ENCODE peak calls at places on chromosome 14, in four cellular contexts. C is HFFc6, A is cardiac fibroblast, L is osteocyte. J is an unnamed sample.

GRCh38 chr14:95227279-95227860 is 70.0 kb upstream of the DICER1 start:
- DNase-seq in C (no peak), L (peak; percentile 91), A (peak; percentile 25), J (no peak)

GRCh38 chr14:84420236-84420635 is 1109.7 kb upstream of the FLRT2 start:
- DNase-seq in A (peak; percentile 23), C (no peak), L (no peak), J (no peak)

GRCh38 chr14:105913221-105913620 is 386.8 kb downstream of the TMEM121 start:
- DNase-seq in C (no peak), A (no peak), L (no peak), J (no peak)

GRCh38 chr14:93148979-93149378 is 33.3 kb upstream of the ITPK1 start:
- DNase-seq in C (no peak), A (no peak), L (no peak), J (no peak)

GRCh38 chr14:74875941-74876913 is at the start of gene PROX2:
- DNase-seq in A (no peak), L (no peak), C (no peak), J (no peak)

GRCh38 chr14:98494582-98494981 is 777.4 kb downstream of the BCL11B start:
- DNase-seq in A (no peak), C (no peak), L (no peak), J (no peak)

GRCh38 chr14:75091251-75091650 is 21.8 kb downstream of the ZC2HC1C start:
- DNase-seq in C (no peak), A (no peak), L (no peak), J (no peak)

GRCh38 chr14:92266216-92266615 is 56.7 kb upstream of the SLC24A4 start:
- DNase-seq in L (no peak), C (no peak), A (no peak), J (no peak)

GRCh38 chr14:94363171-94363624 is 25.2 kb downstream of the SERPINA1 start:
- DNase-seq in A (no peak), L (no peak), C (no peak), J (no peak)

GRCh38 chr14:65676361-65677014 is 264.0 kb downstream of the FUT8 start:
- DNase-seq in C (no peak), A (no peak), L (no peak), J (no peak)

GRCh38 chr14:35045798-35046047 is 349 bp upstream of the FAM177A1 start:
- DNase-seq in C (no peak), A (no peak), L (no peak), J (no peak)

GRCh38 chr14:31221266-31221665 is 13.7 kb upstream of the HECTD1 start:
- DNase-seq in L (no peak), A (no peak), C (no peak), J (no peak)

GRCh38 chr14:71314717-71315116 is 407.5 kb downstream of the PCNX1 start:
- DNase-seq in A (no peak), C (no peak), L (no peak), J (no peak)

GRCh38 chr14:65718629-65719028 is 306.1 kb downstream of the FUT8 start:
- DNase-seq in L (no peak), A (no peak), C (no peak), J (no peak)

GRCh38 chr14:34750670-34751069 is 36.3 kb upstream of the CFL2 start:
- DNase-seq in L (no peak), C (peak; percentile 21), A (peak; percentile 52), J (no peak)

GRCh38 chr14:76577837-76578236 is 183.4 kb upstream of the VASH1 start:
- DNase-seq in A (no peak), C (no peak), L (no peak), J (no peak)

GRCh38 chr14:88007608-88008007 is 2.7 kb downstream of the GPR65 start:
- DNase-seq in C (no peak), L (no peak), A (no peak), J (no peak)

GRCh38 chr14:39169541-39169900 is 612 bp downstream of the TRAPPC6B start:
- DNase-seq in L (no peak), C (no peak), A (peak; percentile 12), J (no peak)

GRCh38 chr14:53872551-53873188 is 84.0 kb downstream of the BMP4 start:
- DNase-seq in A (peak; percentile 63), L (no peak), C (no peak), J (no peak)

GRCh38 chr14:68682166-68683103 is 110.4 kb downstream of the ZFP36L1 start:
- DNase-seq in C (peak; percentile 95), A (peak; percentile 99), L (no peak), J (no peak)

GRCh38 chr14:74794947-74795346 is 31.8 kb downstream of the YLPM1 start:
- DNase-seq in C (no peak), A (no peak), L (no peak), J (no peak)

GRCh38 chr14:37588667-37588955 is 6.4 kb downstream of the FOXA1 start:
- DNase-seq in A (no peak), C (no peak), L (no peak), J (no peak)

GRCh38 chr14:61223552-61223951 is 57.6 kb downstream of the TMEM30B start:
- DNase-seq in A (no peak), C (no peak), L (no peak), J (no peak)

GRCh38 chr14:61222388-61222787 is 58.8 kb downstream of the TMEM30B start:
- DNase-seq in L (no peak), A (no peak), C (no peak), J (no peak)

GRCh38 chr14:61227893-61228591 is 53.1 kb downstream of the TMEM30B start:
- DNase-seq in L (no peak), C (no peak), A (no peak), J (no peak)

GRCh38 chr14:61226015-61226654 is 55.0 kb downstream of the TMEM30B start:
- DNase-seq in L (no peak), A (no peak), C (no peak), J (no peak)

GRCh38 chr14:61225304-61225703 is 55.8 kb downstream of the TMEM30B start:
- DNase-seq in C (no peak), A (no peak), L (no peak), J (no peak)
- TF ChIP-seq CTCF in C (no peak), A (no peak), L (no peak), J (no peak)

DNA sequence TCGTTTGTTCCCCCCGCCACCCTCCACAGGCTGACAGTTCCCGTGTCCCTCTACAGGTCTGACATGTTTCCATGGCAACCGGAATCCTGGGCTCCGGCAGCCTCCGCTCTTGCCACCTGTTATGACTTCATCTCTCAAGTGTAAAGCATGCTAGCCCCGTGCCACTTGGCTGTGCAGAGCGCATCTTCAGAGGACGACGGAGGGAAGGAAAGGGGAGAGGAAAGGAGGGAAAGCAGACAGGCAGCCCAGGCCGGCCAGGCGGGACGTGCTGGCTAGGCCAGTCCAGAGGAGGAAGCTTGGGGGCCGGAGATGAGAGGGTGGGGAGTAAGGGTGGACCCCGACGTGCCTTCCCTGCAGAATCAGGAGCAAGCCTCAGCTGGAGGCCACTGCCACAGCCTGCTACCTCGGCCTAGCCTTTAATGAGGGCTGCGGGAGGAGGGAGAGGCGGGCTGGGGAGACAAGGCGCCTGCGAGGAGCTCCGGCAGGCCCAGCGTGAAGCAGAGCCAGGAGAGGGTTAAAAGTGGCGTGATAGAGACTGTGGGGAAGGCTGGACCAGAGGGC is 214.2 kb downstream of the DPF3 start:
- DNase-seq in C (no peak), L (no peak), A (no peak), J (no peak)
- TF ChIP-seq CTCF in C (no peak), L (no peak), A (no peak), J (no peak)

GRCh38 chr14:23569443-23570151 is 2.0 kb upstream of the AP1G2 start:
- DNase-seq in A (no peak), C (peak; percentile 19), L (no peak), J (no peak)
- TF ChIP-seq CTCF in A (no peak), C (no peak), L (no peak), J (peak; percentile 25)

DNA sequence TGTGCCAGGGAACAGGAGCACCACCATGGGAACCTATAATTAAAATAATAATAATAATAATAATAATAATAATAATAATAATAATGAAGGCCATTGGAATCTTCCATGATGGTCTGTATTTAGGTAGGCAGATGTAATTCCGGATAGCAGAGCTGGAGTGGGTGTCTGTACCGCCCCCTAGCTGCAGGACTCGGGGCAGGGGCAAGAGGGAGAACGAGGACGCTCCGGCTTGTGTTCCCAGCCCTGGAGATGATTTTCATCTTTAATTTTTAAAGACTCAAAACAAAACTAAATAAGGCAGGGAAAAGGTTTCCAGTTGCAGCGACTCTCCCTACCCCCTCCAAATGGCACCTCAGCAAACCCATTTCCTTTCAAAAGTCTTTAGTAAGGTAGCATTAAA is 501.1 kb downstream of the VRK1 start:
- DNase-seq in A (no peak), L (no peak), C (no peak), J (no peak)
- TF ChIP-seq CTCF in A (no peak), L (no peak), C (no peak), J (peak; percentile 51)

GRCh38 chr14:52072266-52072780 is 3.5 kb upstream of the NID2 start:
- DNase-seq in A (no peak), C (no peak), L (no peak), J (no peak)

GRCh38 chr14:52068741-52069616 is at the start of gene NID2:
- DNase-seq in L (peak; percentile 97), A (peak; percentile 98), C (peak; percentile 93), J (peak; percentile 91)

GRCh38 chr14:52073251-52073650 is 4.4 kb upstream of the NID2 start:
- DNase-seq in C (no peak), L (no peak), A (peak; percentile 61), J (no peak)

GRCh38 chr14:52069617-52070431 is 965 bp upstream of the NID2 start:
- DNase-seq in C (no peak), A (peak; percentile 59), L (no peak), J (peak; percentile 72)

DNA sequence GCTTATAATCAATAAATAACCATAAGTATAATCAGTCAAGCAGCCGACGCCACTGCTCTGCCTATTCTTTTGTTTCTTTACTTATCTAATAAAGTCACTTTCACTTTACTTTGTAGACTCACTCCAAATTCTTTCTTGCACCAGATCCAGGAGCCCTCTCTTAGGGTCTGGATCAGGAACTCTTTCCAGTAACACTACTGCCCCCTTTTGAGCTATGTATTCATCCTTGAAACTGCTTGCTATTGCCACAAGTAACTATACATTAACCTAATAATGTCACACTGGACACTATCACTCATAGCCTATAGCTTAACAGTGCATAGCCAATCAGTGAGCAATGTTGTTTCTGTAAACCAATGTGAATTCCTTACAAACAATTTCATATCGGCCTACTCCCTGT is 2.8 kb upstream of the NID2 start:
- DNase-seq in L (no peak), C (no peak), A (peak; percentile 74), J (no peak)
- TF ChIP-seq CTCF in L (peak; percentile 40), C (peak; percentile 64), A (peak; percentile 22), J (peak; percentile 22)

DNA sequence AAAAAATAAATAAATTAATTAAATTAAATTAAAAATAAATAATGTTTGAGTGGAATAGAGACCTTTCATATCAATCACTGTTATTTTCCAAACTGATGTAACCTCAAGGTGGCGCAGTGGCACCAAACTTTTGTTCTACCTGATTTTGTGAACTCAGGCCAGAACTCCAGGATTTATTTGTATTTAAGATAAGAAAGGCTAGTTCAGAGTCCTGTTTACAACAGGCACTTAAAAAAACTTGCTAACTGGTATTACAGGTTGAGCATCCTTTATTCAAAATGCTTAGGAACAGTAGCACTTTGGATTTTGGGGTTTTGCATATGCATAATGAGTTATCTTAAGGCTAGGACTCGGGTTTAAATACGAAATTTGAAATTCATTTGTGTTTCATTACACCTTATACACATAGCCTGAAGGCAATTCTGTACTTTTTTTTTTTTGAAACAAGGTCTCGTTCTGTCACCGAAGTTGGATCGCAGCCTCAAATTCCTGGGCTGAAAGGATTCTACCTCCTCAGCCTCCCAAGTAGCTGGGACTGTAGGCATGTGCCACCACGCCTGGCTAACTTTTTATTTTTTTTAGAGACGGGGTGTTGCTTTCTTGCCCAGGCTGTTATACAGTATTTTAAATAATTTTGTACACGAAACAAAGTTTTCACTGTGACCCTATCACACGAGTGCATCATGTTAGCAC is 32.4 kb downstream of the YY1 start:
- DNase-seq in A (peak; percentile 45), C (no peak), L (no peak), J (no peak)
- TF ChIP-seq CTCF in A (peak; percentile 20), C (peak; percentile 66), L (peak; percentile 54), J (peak; percentile 57)